ENCODE peak calls at places on chromosome 21, in eight cellular contexts. Y is fibroblast of pulmonary artery, M is NB4, E is K562, J is ovary, P is IMR-90, D is neural progenitor cell, A is cardiac muscle cell. U is an unnamed sample.

GRCh38 chr21:44514746-44515358 is 25.1 kb downstream of the KRTAP10-1 start:
- DNase-seq in A (no peak), J (no peak), M (no peak), P (no peak), Y (no peak), D (no peak), E (no peak), U (no peak)

GRCh38 chr21:22136770-22137169 is 1138.6 kb downstream of the NCAM2 start:
- DNase-seq in E (no peak), J (no peak), D (no peak), Y (no peak), M (no peak), P (no peak), A (no peak), U (no peak)

GRCh38 chr21:33281101-33281652 is 15.0 kb downstream of the IL10RB start:
- DNase-seq in E (no peak), J (no peak), Y (no peak), D (no peak), A (no peak), P (no peak), M (no peak), U (no peak)

GRCh38 chr21:43971992-43972255 is 40.2 kb upstream of the TRAPPC10 start:
- DNase-seq in A (no peak), E (no peak), Y (no peak), D (no peak), J (no peak), P (no peak), M (no peak), U (no peak)

GRCh38 chr21:46503922-46504539 is 45.3 kb downstream of the DIP2A start:
- DNase-seq in E (no peak), D (no peak), M (no peak), Y (no peak), P (no peak), J (no peak), A (no peak), U (no peak)

GRCh38 chr21:31923756-31924155 is 50.9 kb downstream of the HUNK start:
- DNase-seq in A (no peak), D (no peak), E (no peak), Y (no peak), J (no peak), P (no peak), M (no peak), U (no peak)

GRCh38 chr21:14617836-14618235 is 71.7 kb upstream of the SAMSN1 start:
- DNase-seq in Y (no peak), D (no peak), E (no peak), A (no peak), M (no peak), J (no peak), P (no peak), U (no peak)

GRCh38 chr21:33643658-33644311 is 1.5 kb downstream of the ITSN1 start:
- DNase-seq in D (peak; percentile 68), Y (peak; percentile 33), A (peak; percentile 39), M (peak; percentile 32), J (no peak), E (no peak), P (no peak), U (peak; percentile 60)

GRCh38 chr21:42833439-42833815 is 45.9 kb downstream of the WDR4 start:
- DNase-seq in A (peak; percentile 32), Y (no peak), D (peak; percentile 52), E (peak; percentile 62), J (no peak), M (peak; percentile 75), P (peak; percentile 5), U (peak; percentile 77)

GRCh38 chr21:42234026-42234425 is 15.1 kb downstream of the ABCG1 start:
- DNase-seq in Y (no peak), M (no peak), E (no peak), D (peak; percentile 29), J (no peak), P (no peak), A (no peak), U (no peak)

GRCh38 chr21:31072486-31072885 is 34.2 kb upstream of the KRTAP19-8 start:
- DNase-seq in P (no peak), E (no peak), Y (no peak), A (no peak), J (no peak), M (no peak), D (no peak), U (no peak)

GRCh38 chr21:29115899-29116298 is 14.5 kb upstream of the MAP3K7CL start:
- DNase-seq in D (no peak), M (no peak), P (peak; percentile 11), J (no peak), E (no peak), Y (no peak), A (no peak), U (peak; percentile 13)
- H3K4me3 ChIP-seq in D (no peak overlapping the region), M (no peak overlapping the region), P (no peak overlapping the region), J (no peak overlapping the region), E (no peak overlapping the region), Y (no peak overlapping the region), A (no peak overlapping the region), U (no peak overlapping the region)

GRCh38 chr21:16196521-16197208 is 466.9 kb downstream of the USP25 start:
- DNase-seq in D (no peak), A (no peak), Y (peak; percentile 49), J (no peak), P (no peak), E (no peak), M (peak; percentile 5), U (no peak)

GRCh38 chr21:16194851-16195251 is 465.1 kb downstream of the USP25 start:
- DNase-seq in D (peak; percentile 3), E (no peak), A (peak; percentile 21), J (no peak), Y (peak; percentile 55), P (peak; percentile 17), M (no peak), U (no peak)

GRCh38 chr21:16193758-16194606 is 464.2 kb downstream of the USP25 start:
- DNase-seq in A (peak; percentile 71), P (peak; percentile 79), J (peak; percentile 67), E (no peak), M (peak; percentile 80), D (peak; percentile 81), Y (peak; percentile 88), U (no peak)

GRCh38 chr21:16195476-16195875 is 465.7 kb downstream of the USP25 start:
- DNase-seq in M (no peak), J (no peak), E (no peak), Y (peak; percentile 77), D (no peak), P (peak; percentile 70), A (no peak), U (no peak)

GRCh38 chr21:16195896-16196443 is 466.2 kb downstream of the USP25 start:
- DNase-seq in A (no peak), J (no peak), D (no peak), M (no peak), P (no peak), E (no peak), Y (peak; percentile 26), U (no peak)
- H3K4me3 ChIP-seq in A (peak overlapping the region; percentile 48), J (peak overlapping the region; percentile 46), D (no peak overlapping the region), M (no peak overlapping the region), P (no peak overlapping the region), E (no peak overlapping the region), Y (peak overlapping the region; percentile 61), U (peak overlapping the region; percentile 70)

DNA sequence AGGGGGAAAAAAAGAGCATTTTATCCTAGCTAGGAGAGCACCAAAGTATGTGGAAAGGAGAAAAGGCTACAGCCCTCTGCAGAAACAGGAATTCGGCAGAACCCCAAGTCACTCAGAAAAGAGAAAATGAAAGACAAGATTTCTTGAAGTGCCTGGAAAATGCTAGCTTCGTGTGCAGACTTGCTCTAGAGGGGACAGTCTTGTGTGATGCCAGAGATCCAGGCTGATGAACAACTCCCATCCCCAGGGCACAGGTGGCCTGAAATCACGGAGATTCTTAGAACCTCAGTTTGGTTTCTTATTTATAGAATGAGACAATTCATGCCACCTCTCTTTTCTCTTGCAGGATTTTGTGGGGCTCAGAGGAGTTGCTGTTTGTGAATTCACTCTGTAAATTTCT is 61.4 kb downstream of the RUNX1 start:
- DNase-seq in A (no peak), P (no peak), E (no peak), J (no peak), M (no peak), Y (no peak), D (no peak), U (no peak)
- H3K4me3 ChIP-seq in A (no peak overlapping the region), P (no peak overlapping the region), E (no peak overlapping the region), J (no peak overlapping the region), M (no peak overlapping the region), Y (no peak overlapping the region), D (no peak overlapping the region), U (no peak overlapping the region)

GRCh38 chr21:16978309-16978895 is 534.4 kb upstream of the CXADR start:
- DNase-seq in Y (no peak), E (no peak), M (peak; percentile 21), D (no peak), A (peak; percentile 7), P (no peak), J (no peak), U (no peak)
- H3K4me3 ChIP-seq in Y (no peak overlapping the region), E (no peak overlapping the region), M (no peak overlapping the region), D (no peak overlapping the region), A (no peak overlapping the region), P (no peak overlapping the region), J (no peak overlapping the region), U (no peak overlapping the region)

DNA sequence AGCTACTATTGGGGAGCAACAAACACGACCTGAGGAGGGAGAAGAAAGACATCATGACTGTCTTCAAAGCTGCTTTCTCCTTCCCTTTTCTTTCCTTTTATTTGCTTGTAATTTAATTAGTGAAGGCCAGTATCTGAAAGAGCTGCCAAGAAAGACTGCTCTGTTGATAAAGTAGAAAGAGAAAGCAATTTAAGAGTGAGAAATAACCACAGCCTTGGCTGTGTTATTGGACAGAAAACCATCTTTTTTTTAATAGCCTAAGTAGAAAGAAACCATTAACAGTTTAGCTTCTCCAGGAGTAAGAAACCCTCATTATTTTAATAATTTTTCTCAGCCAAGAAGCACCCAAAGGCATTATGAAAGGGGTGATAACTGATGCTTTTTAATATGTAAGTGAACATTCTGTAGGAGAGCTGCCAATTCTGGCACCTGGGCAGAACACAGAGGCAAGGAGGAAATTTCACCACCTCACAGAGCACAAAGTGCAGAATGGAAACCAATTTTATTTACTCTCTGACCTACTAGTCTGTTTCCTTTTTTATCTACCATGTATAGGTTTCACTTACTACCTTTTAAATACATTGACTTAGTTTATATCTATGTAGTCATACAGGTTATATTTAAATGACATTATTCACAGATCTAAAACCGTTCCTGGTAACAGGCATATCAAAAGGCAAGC is 703.2 kb downstream of the MRPL39 start:
- DNase-seq in Y (no peak), D (no peak), P (no peak), E (no peak), A (no peak), M (no peak), J (no peak), U (no peak)
- H3K4me3 ChIP-seq in Y (no peak overlapping the region), D (no peak overlapping the region), P (no peak overlapping the region), E (no peak overlapping the region), A (no peak overlapping the region), M (no peak overlapping the region), J (no peak overlapping the region), U (no peak overlapping the region)

GRCh38 chr21:29074007-29074376 is 544 bp upstream of the CCT8 start:
- DNase-seq in J (no peak), Y (no peak), M (no peak), A (no peak), P (no peak), E (no peak), D (no peak), U (no peak)
- H3K4me3 ChIP-seq in J (peak overlapping the region; percentile 92), Y (peak overlapping the region; percentile 86), M (peak overlapping the region; percentile 89), A (peak overlapping the region; percentile 72), P (peak overlapping the region; percentile 52), E (peak overlapping the region; percentile 83), D (peak overlapping the region; percentile 92), U (peak overlapping the region; percentile 84)

GRCh38 chr21:28636988-28637691 is 355.5 kb downstream of the LTN1 start:
- DNase-seq in M (no peak), D (no peak), P (peak; percentile 94), J (no peak), Y (peak; percentile 91), E (no peak), A (no peak), U (peak; percentile 57)
- H3K4me3 ChIP-seq in M (no peak overlapping the region), D (no peak overlapping the region), P (no peak overlapping the region), J (no peak overlapping the region), Y (no peak overlapping the region), E (no peak overlapping the region), A (no peak overlapping the region), U (no peak overlapping the region)

GRCh38 chr21:37074546-37074945 is 1.5 kb downstream of the TTC3 start:
- DNase-seq in Y (no peak), E (no peak), M (peak; percentile 20), A (no peak), D (no peak), J (no peak), P (no peak), U (no peak)
- H3K4me3 ChIP-seq in Y (peak overlapping the region; percentile 67), E (peak overlapping the region; percentile 69), M (peak overlapping the region; percentile 88), A (peak overlapping the region; percentile 81), D (peak overlapping the region; percentile 86), J (peak overlapping the region; percentile 92), P (peak overlapping the region; percentile 92), U (peak overlapping the region; percentile 92)